ENCODE peak calls at places on chromosomes 1 and 21, in seven cellular contexts. R is activated CD8-positive, alpha-beta memory T cell treated with anti-CD3 and anti-CD28 coated beads, Interleukin-2, amount 10 ng/mL, durations not matched to agents 7 days and 5 days; P is stomach; X is central memory CD4-positive, alpha-beta T cell; D is T-cell; I is cardiac muscle cell; K is hepatocyte. U is an unnamed sample.

GRCh38 chr1:54604572-54605370 is 18.6 kb downstream of the FAM151A start:
- DNase-seq in I (no peak), P (no peak), R (peak), D (peak), K (no peak), X (peak), U (no peak)

GRCh38 chr1:156656779-156657160 is 14.9 kb downstream of the BCAN start:
- DNase-seq in X (peak), D (no peak), P (no peak), K (peak), I (no peak), R (no peak), U (no peak)

GRCh38 chr21:45640888-45641479 is 2.5 kb upstream of the PCBP3 start:
- DNase-seq in D (no peak), R (no peak), X (no peak), I (peak), P (no peak), K (peak), U (no peak)

GRCh38 chr1:203619091-203619780 is 7.4 kb upstream of the ATP2B4 start:
- DNase-seq in P (no peak), R (no peak), D (no peak), K (no peak), I (no peak), X (no peak), U (no peak)

GRCh38 chr1:160113407-160113806 is 2.2 kb upstream of the ATP1A2 start:
- DNase-seq in X (no peak), D (no peak), I (no peak), R (no peak), P (no peak), K (no peak), U (no peak)

GRCh38 chr1:86515597-86515996 is 31.3 kb upstream of the CLCA4 start:
- DNase-seq in P (no peak), K (no peak), X (no peak), I (peak), R (no peak), D (no peak), U (no peak)

GRCh38 chr1:165753934-165754333 is 14.7 kb downstream of the TMCO1 start:
- DNase-seq in P (no peak), K (no peak), R (no peak), I (no peak), X (no peak), D (no peak), U (no peak)

GRCh38 chr1:41739061-41739955 is 179.4 kb downstream of the HIVEP3 start:
- DNase-seq in I (no peak), X (peak), K (peak), D (peak), P (peak), R (peak), U (peak)

GRCh38 chr1:116680752-116681151 is 13.2 kb upstream of the IGSF3 start:
- DNase-seq in X (no peak), K (no peak), D (no peak), I (no peak), P (no peak), R (no peak), U (no peak)

GRCh38 chr1:48643193-48643592 is 133.5 kb downstream of the BEND5 start:
- DNase-seq in R (no peak), X (no peak), D (no peak), P (no peak), K (no peak), I (no peak), U (no peak)

GRCh38 chr1:62508187-62508758 is 71.4 kb downstream of the USP1 start:
- DNase-seq in X (peak), R (no peak), D (no peak), P (no peak), I (peak), K (peak), U (no peak)